ENCODE peak calls at places on chromosomes 1 and 21, in nine cellular contexts. One of them, this sample, is unnamed.

GRCh38 chr1:212607924-212608208 is 695 bp upstream of the ATF3 start:
- DNase-seq in cardiac fibroblast: no peak
- DNase-seq in astrocyte: no peak
- DNase-seq in IMR-90: no peak
- DNase-seq in mammary epithelial cell: no peak
- DNase-seq in astrocyte of the cerebellum: no peak
- DNase-seq in GM13977: peak
- DNase-seq in lung: no peak
- DNase-seq in WTC11: no peak
- DNase-seq in this sample: no peak

GRCh38 chr1:1420654-1421134 is 382 bp downstream of the ANKRD65 start:
- DNase-seq in mammary epithelial cell: no peak
- DNase-seq in astrocyte: no peak
- DNase-seq in GM13977: no peak
- DNase-seq in astrocyte of the cerebellum: no peak
- DNase-seq in lung: no peak
- DNase-seq in cardiac fibroblast: no peak
- DNase-seq in WTC11: no peak
- DNase-seq in IMR-90: no peak
- DNase-seq in this sample: no peak

GRCh38 chr1:230157409-230158390 is 90.7 kb downstream of the GALNT2 start:
- DNase-seq in astrocyte: no peak
- DNase-seq in mammary epithelial cell: no peak
- DNase-seq in WTC11: no peak
- DNase-seq in astrocyte of the cerebellum: no peak
- DNase-seq in GM13977: no peak
- DNase-seq in cardiac fibroblast: peak
- DNase-seq in IMR-90: no peak
- DNase-seq in lung: no peak
- DNase-seq in this sample: no peak

GRCh38 chr1:34149501-34149900 is 15.5 kb downstream of the CSMD2 start:
- DNase-seq in IMR-90: no peak
- DNase-seq in astrocyte of the cerebellum: no peak
- DNase-seq in lung: no peak
- DNase-seq in astrocyte: no peak
- DNase-seq in mammary epithelial cell: no peak
- DNase-seq in cardiac fibroblast: no peak
- DNase-seq in WTC11: peak
- DNase-seq in GM13977: no peak
- DNase-seq in this sample: no peak

GRCh38 chr1:11134352-11135266 is 34.9 kb upstream of the EXOSC10 start:
- DNase-seq in lung: no peak
- DNase-seq in cardiac fibroblast: peak
- DNase-seq in WTC11: no peak
- DNase-seq in astrocyte: peak
- DNase-seq in astrocyte of the cerebellum: no peak
- DNase-seq in GM13977: no peak
- DNase-seq in mammary epithelial cell: peak
- DNase-seq in IMR-90: peak
- DNase-seq in this sample: no peak

GRCh38 chr1:153510984-153511410 is 24.8 kb downstream of the S100A6 start:
- DNase-seq in astrocyte of the cerebellum: peak
- DNase-seq in WTC11: peak
- DNase-seq in cardiac fibroblast: peak
- DNase-seq in lung: peak
- DNase-seq in astrocyte: peak
- DNase-seq in mammary epithelial cell: peak
- DNase-seq in IMR-90: peak
- DNase-seq in GM13977: peak
- DNase-seq in this sample: peak

GRCh38 chr1:55572878-55573734 is 357.9 kb upstream of the USP24 start:
- DNase-seq in GM13977: no peak
- DNase-seq in astrocyte: peak
- DNase-seq in astrocyte of the cerebellum: peak
- DNase-seq in IMR-90: peak
- DNase-seq in cardiac fibroblast: peak
- DNase-seq in mammary epithelial cell: peak
- DNase-seq in lung: no peak
- DNase-seq in WTC11: no peak
- DNase-seq in this sample: no peak

GRCh38 chr1:186418503-186418902 is 42.4 kb downstream of the PDC start:
- DNase-seq in cardiac fibroblast: no peak
- DNase-seq in astrocyte of the cerebellum: no peak
- DNase-seq in astrocyte: peak
- DNase-seq in IMR-90: peak
- DNase-seq in lung: no peak
- DNase-seq in mammary epithelial cell: no peak
- DNase-seq in WTC11: no peak
- DNase-seq in GM13977: no peak
- DNase-seq in this sample: no peak

GRCh38 chr1:77349275-77349674 is 67.5 kb downstream of the AK5 start:
- DNase-seq in mammary epithelial cell: no peak
- DNase-seq in IMR-90: no peak
- DNase-seq in WTC11: no peak
- DNase-seq in GM13977: no peak
- DNase-seq in astrocyte of the cerebellum: no peak
- DNase-seq in astrocyte: no peak
- DNase-seq in cardiac fibroblast: no peak
- DNase-seq in lung: no peak
- DNase-seq in this sample: no peak

GRCh38 chr1:214028999-214029406 is 41.2 kb downstream of the PROX1 start:
- DNase-seq in astrocyte: no peak
- DNase-seq in WTC11: no peak
- DNase-seq in lung: no peak
- DNase-seq in mammary epithelial cell: no peak
- DNase-seq in cardiac fibroblast: no peak
- DNase-seq in astrocyte of the cerebellum: no peak
- DNase-seq in IMR-90: no peak
- DNase-seq in GM13977: no peak
- DNase-seq in this sample: no peak

GRCh38 chr21:46077674-46078101 is 20.2 kb upstream of the COL6A2 start:
- DNase-seq in IMR-90: no peak
- DNase-seq in mammary epithelial cell: no peak
- DNase-seq in cardiac fibroblast: no peak
- DNase-seq in lung: peak
- DNase-seq in WTC11: no peak
- DNase-seq in astrocyte of the cerebellum: no peak
- DNase-seq in astrocyte: no peak
- DNase-seq in GM13977: no peak
- DNase-seq in this sample: no peak

GRCh38 chr1:46394108-46394871 is at the start of gene FAAH:
- DNase-seq in cardiac fibroblast: peak
- DNase-seq in IMR-90: no peak
- DNase-seq in GM13977: peak
- DNase-seq in lung: peak
- DNase-seq in astrocyte: peak
- DNase-seq in astrocyte of the cerebellum: no peak
- DNase-seq in mammary epithelial cell: peak
- DNase-seq in WTC11: peak
- DNase-seq in this sample: peak

GRCh38 chr1:19165501-19165900 is 44.6 kb downstream of the UBR4 start:
- DNase-seq in WTC11: no peak
- DNase-seq in astrocyte of the cerebellum: no peak
- DNase-seq in cardiac fibroblast: no peak
- DNase-seq in mammary epithelial cell: peak
- DNase-seq in GM13977: no peak
- DNase-seq in IMR-90: no peak
- DNase-seq in lung: no peak
- DNase-seq in astrocyte: peak
- DNase-seq in this sample: no peak

DNA sequence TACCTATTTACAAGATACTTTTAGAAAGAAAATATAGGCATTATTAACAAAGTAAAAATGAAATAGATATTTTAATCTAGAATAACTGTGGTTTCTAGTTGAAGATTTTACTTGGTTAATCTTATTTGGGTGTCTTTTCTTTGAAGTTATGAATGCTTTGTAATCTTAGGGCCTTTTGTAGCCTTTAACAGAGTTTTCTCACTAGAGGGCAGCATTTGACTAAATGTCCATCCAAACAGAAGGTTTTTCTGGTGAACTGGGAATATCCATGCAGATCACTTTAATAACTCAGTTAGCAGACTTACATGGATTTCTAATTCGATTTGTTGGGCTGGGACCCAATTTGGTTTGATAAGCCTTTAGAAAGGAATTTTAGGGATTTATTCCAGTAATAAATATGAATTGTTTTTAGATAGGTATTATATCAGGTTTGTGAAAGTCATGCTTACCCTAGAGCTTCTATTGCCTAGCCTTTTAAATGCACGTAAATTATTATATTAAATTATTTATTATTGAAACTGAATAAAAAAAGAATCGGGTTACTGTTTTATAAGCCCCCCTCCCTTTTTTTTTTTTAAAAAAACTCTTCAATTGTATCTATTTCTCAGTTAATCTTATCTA is 119.7 kb downstream of the ZNF326 start:
- DNase-seq in astrocyte of the cerebellum: peak
- DNase-seq in astrocyte: peak
- DNase-seq in cardiac fibroblast: peak
- DNase-seq in mammary epithelial cell: peak
- DNase-seq in IMR-90: peak
- DNase-seq in lung: no peak
- DNase-seq in GM13977: peak
- DNase-seq in WTC11: no peak
- DNase-seq in this sample: peak
- TF ChIP-seq CTCF in astrocyte of the cerebellum: peak
- TF ChIP-seq CTCF in astrocyte: peak
- TF ChIP-seq CTCF in cardiac fibroblast: peak
- TF ChIP-seq CTCF in mammary epithelial cell: peak
- TF ChIP-seq CTCF in IMR-90: peak
- TF ChIP-seq CTCF in lung: peak
- TF ChIP-seq CTCF in GM13977: peak
- TF ChIP-seq CTCF in WTC11: peak
- TF ChIP-seq CTCF in this sample: peak

DNA sequence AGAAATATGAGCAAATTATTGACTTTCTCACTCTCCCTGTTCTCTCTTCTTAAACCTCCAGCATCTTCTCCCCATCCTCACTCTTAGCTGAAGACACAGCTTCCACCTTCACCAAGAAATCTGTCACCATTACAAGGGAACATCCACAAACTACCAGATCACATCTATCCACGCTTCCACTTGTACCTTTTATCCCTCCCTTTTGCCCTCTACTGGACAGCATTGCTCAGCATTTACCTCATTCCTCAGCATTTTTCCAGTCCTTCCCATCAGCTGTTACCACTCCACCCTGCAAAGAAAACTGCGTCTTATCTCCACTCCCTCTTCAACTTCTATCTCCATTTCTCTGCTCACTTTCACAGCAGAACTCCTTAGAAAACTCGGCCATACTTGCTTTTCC is 42.6 kb downstream of the KCNJ6 start:
- DNase-seq in WTC11: no peak
- DNase-seq in astrocyte of the cerebellum: no peak
- DNase-seq in GM13977: no peak
- DNase-seq in mammary epithelial cell: no peak
- DNase-seq in lung: no peak
- DNase-seq in IMR-90: peak
- DNase-seq in astrocyte: no peak
- DNase-seq in cardiac fibroblast: peak
- DNase-seq in this sample: no peak
- TF ChIP-seq CTCF in WTC11: no peak
- TF ChIP-seq CTCF in astrocyte of the cerebellum: peak
- TF ChIP-seq CTCF in GM13977: no peak
- TF ChIP-seq CTCF in mammary epithelial cell: no peak
- TF ChIP-seq CTCF in lung: no peak
- TF ChIP-seq CTCF in IMR-90: peak
- TF ChIP-seq CTCF in astrocyte: peak
- TF ChIP-seq CTCF in cardiac fibroblast: peak
- TF ChIP-seq CTCF in this sample: no peak

DNA sequence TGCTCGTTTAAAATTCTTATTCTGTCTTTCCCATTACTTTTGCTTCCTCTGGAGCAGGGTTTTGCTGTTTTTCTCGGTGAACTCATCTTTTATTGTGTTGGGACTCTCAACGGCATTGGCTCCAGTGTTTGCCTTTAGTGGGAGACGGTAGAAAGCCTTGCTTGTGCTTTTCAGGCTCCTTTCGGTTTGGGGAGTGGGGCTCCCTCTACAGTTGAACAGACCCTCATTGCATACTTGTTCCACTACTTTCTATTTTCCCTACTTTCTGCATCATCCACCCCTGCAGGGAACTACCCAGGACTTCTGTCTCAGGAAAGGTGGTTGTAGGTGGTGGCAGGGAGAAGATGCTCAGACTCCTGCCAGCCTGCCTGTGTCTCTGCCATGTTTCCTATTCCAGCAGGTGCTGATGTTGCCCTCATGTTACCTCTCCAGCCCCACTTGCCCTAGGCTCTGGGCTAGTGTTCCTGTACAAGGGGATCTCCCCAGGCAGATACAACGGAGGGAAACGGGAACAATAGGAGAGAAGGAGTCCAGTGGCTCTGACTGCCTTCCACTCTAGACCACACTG is 68.5 kb upstream of the ZBTB18 start:
- DNase-seq in astrocyte: no peak
- DNase-seq in astrocyte of the cerebellum: no peak
- DNase-seq in mammary epithelial cell: no peak
- DNase-seq in cardiac fibroblast: no peak
- DNase-seq in WTC11: peak
- DNase-seq in lung: no peak
- DNase-seq in GM13977: no peak
- DNase-seq in IMR-90: no peak
- DNase-seq in this sample: no peak
- TF ChIP-seq CTCF in astrocyte: no peak
- TF ChIP-seq CTCF in astrocyte of the cerebellum: peak
- TF ChIP-seq CTCF in mammary epithelial cell: no peak
- TF ChIP-seq CTCF in cardiac fibroblast: no peak
- TF ChIP-seq CTCF in WTC11: no peak
- TF ChIP-seq CTCF in lung: no peak
- TF ChIP-seq CTCF in GM13977: no peak
- TF ChIP-seq CTCF in IMR-90: peak
- TF ChIP-seq CTCF in this sample: no peak

DNA sequence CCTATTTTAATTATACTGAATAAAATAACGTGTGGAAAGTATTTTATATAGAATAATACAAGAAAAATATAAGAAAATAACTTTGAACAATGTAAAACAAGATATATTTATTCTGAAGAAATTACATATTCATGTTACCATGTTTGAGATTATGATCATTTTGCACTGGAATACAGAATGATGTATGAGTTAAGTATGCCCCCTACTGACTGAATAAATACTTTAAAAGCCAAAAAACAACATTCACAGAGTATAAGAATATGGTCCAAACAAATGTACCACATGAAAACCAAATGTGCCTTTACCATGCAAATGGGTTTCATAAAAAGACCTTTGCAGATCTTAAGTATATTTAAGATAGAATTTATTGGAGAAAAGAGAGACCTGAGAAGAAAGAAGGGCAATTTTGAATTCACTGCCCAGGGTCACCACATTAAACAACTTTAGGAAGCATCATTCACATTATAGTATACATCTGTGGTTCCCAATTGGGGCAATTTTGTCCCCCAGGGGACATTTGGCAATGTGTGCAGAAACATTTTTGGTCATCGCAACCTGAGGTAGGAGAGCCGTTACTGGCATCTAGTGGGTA is 136.6 kb upstream of the GFI1 start:
- DNase-seq in WTC11: no peak
- DNase-seq in lung: no peak
- DNase-seq in cardiac fibroblast: peak
- DNase-seq in astrocyte: peak
- DNase-seq in mammary epithelial cell: no peak
- DNase-seq in GM13977: peak
- DNase-seq in astrocyte of the cerebellum: peak
- DNase-seq in IMR-90: peak
- DNase-seq in this sample: no peak
- TF ChIP-seq CTCF in WTC11: no peak
- TF ChIP-seq CTCF in lung: peak
- TF ChIP-seq CTCF in cardiac fibroblast: peak
- TF ChIP-seq CTCF in astrocyte: peak
- TF ChIP-seq CTCF in mammary epithelial cell: peak
- TF ChIP-seq CTCF in GM13977: peak
- TF ChIP-seq CTCF in astrocyte of the cerebellum: no peak
- TF ChIP-seq CTCF in IMR-90: peak
- TF ChIP-seq CTCF in this sample: peak